ENCODE peak calls at places on chromosomes 11 and 22, in eight cellular contexts. C, E, M, S, J, T, P and A are unnamed samples.

GRCh38 chr11:24267015-24267414 is 229.8 kb upstream of the LUZP2 start:
- DNase-seq in M (no peak), T (no peak), E (no peak), J (no peak), C (no peak), S (no peak), P (no peak), A (no peak)

GRCh38 chr11:7690648-7691047 is 15.6 kb downstream of the OVCH2 start:
- DNase-seq in E (no peak), M (no peak), S (no peak), J (peak; percentile 50), C (no peak), P (no peak), T (no peak), A (no peak)

GRCh38 chr11:117509543-117509942 is 181.9 kb downstream of the CEP164 start:
- DNase-seq in T (no peak), E (no peak), S (no peak), P (no peak), C (no peak), M (no peak), J (no peak), A (no peak)

GRCh38 chr11:105975128-105975527 is 46.9 kb downstream of the MSANTD4 start:
- DNase-seq in T (no peak), E (no peak), C (no peak), M (no peak), S (no peak), J (no peak), P (no peak), A (no peak)

GRCh38 chr11:67439321-67440228 is 2.1 kb upstream of the PTPRCAP start:
- DNase-seq in T (no peak), C (peak; percentile 32), E (no peak), P (peak; percentile 62), J (no peak), M (peak; percentile 65), S (peak; percentile 52), A (peak; percentile 51)

GRCh38 chr11:13667245-13667644 is 1.2 kb upstream of the FAR1 start:
- DNase-seq in T (no peak), J (no peak), S (no peak), M (no peak), P (no peak), C (no peak), E (no peak), A (no peak)

GRCh38 chr11:22780914-22781593 is 48.5 kb downstream of the SVIP start:
- DNase-seq in S (no peak), P (no peak), C (no peak), T (no peak), M (no peak), J (no peak), E (no peak), A (no peak)

GRCh38 chr22:46564084-46564714 is 26.8 kb upstream of the CELSR1 start:
- DNase-seq in C (no peak), M (no peak), P (peak; percentile 71), S (no peak), E (no peak), T (no peak), J (no peak), A (no peak)

GRCh38 chr11:203945-204586 is 3.1 kb downstream of the BET1L start:
- DNase-seq in T (no peak), M (peak; percentile 16), P (no peak), J (no peak), C (no peak), S (peak; percentile 13), E (no peak), A (no peak)

GRCh38 chr11:36411202-36411640 is 98.9 kb downstream of the TRAF6 start:
- DNase-seq in E (peak; percentile 59), S (no peak), J (no peak), P (peak; percentile 22), M (peak; percentile 28), T (no peak), C (peak; percentile 43), A (no peak)

GRCh38 chr11:45163956-45164575 is 17.6 kb downstream of the PRDM11 start:
- DNase-seq in J (no peak), T (no peak), P (no peak), S (no peak), E (no peak), C (no peak), M (no peak), A (no peak)

GRCh38 chr22:40533712-40534378 is 102.7 kb downstream of the MRTFA start:
- DNase-seq in M (no peak), J (peak; percentile 40), T (no peak), P (peak; percentile 19), E (peak; percentile 16), C (peak; percentile 58), S (no peak), A (no peak)

GRCh38 chr22:38843201-38843715 is 570 bp downstream of the NPTXR start:
- DNase-seq in E (peak; percentile 60), M (peak; percentile 38), S (peak; percentile 68), P (peak; percentile 28), T (no peak), J (peak; percentile 92), C (peak; percentile 48), A (peak; percentile 56)

GRCh38 chr11:121109916-121110656 is 9.0 kb downstream of the TECTA start:
- DNase-seq in C (no peak), E (no peak), M (no peak), P (no peak), J (no peak), S (no peak), T (no peak), A (no peak)

GRCh38 chr22:40982482-40983385 is 31.6 kb downstream of the RBX1 start:
- DNase-seq in C (no peak), S (no peak), P (no peak), T (no peak), E (no peak), J (no peak), M (no peak), A (no peak)

GRCh38 chr11:96863520-96863919 is 473.7 kb downstream of the JRKL start:
- DNase-seq in C (no peak), M (no peak), J (no peak), P (no peak), S (no peak), E (no peak), T (no peak), A (peak; percentile 63)

GRCh38 chr11:59200421-59200746 is 12.3 kb downstream of the MPEG1 start:
- DNase-seq in S (no peak), C (no peak), M (no peak), J (no peak), E (no peak), P (no peak), T (no peak), A (no peak)

GRCh38 chr11:59204736-59205135 is 8.0 kb downstream of the MPEG1 start:
- DNase-seq in E (no peak), C (no peak), P (no peak), M (no peak), T (no peak), J (no peak), S (no peak), A (no peak)

GRCh38 chr11:59199546-59200420 is 12.9 kb downstream of the MPEG1 start:
- DNase-seq in T (no peak), J (no peak), M (no peak), E (no peak), S (no peak), P (no peak), C (no peak), A (no peak)

GRCh38 chr11:59197990-59198389 is 14.7 kb downstream of the MPEG1 start:
- DNase-seq in J (peak; percentile 78), S (peak; percentile 84), T (peak; percentile 71), M (peak; percentile 83), C (no peak), E (peak; percentile 76), P (no peak), A (peak; percentile 96)

GRCh38 chr11:59201376-59201775 is 11.4 kb downstream of the MPEG1 start:
- DNase-seq in T (no peak), J (no peak), C (no peak), P (no peak), M (no peak), S (no peak), E (no peak), A (no peak)
- TF ChIP-seq CTCF in T (no peak), J (peak; percentile 11), C (no peak), P (no peak), M (no peak), S (peak; percentile 11), E (no peak), A (no peak)

DNA sequence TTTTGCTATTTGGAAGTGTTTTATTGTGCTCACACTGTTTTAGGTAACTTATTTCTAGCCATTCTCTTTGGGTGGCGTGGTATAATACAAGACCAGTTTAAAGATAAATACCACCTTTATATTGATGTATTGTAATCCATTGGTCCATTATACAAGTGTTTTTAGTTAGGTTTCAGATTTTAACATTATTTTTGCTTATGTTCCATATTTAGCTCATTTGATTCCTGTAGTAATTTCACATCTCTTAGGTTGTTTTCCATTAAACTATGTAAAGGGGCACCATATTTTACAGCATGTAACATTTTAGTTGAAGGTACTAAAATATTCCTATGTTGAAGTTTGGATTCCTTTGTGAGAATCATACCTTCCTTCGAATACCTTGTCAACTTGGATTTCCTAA is 20.1 kb downstream of the EED start:
- DNase-seq in C (no peak), E (no peak), P (no peak), T (no peak), M (no peak), J (no peak), S (no peak), A (no peak)
- H3K36me3 ChIP-seq in C (peaks cover 7% of the 10 kb centered on the region), E (peaks cover 2% of the 10 kb centered on the region), P (peaks cover 6% of the 10 kb centered on the region), T (no peaks in the 10 kb centered on the region), M (peaks cover 57% of the 10 kb centered on the region), J (no peaks in the 10 kb centered on the region), S (no peaks in the 10 kb centered on the region), A (peaks cover 5% of the 10 kb centered on the region)

GRCh38 chr22:48635031-48635430 is 1192.6 kb downstream of the BRD1 start:
- DNase-seq in T (no peak), C (no peak), S (no peak), E (no peak), J (no peak), P (no peak), M (no peak), A (no peak)
- H3K4me1 ChIP-seq in T (peaks cover 16% of the 10 kb centered on the region), C (no peaks in the 10 kb centered on the region), S (no peaks in the 10 kb centered on the region), E (peaks cover 7% of the 10 kb centered on the region), J (no peaks in the 10 kb centered on the region), P (peaks cover 6% of the 10 kb centered on the region), M (no peaks in the 10 kb centered on the region), A (no peaks in the 10 kb centered on the region)

GRCh38 chr11:20388096-20389055 is 860 bp downstream of the PRMT3 start:
- DNase-seq in M (no peak), E (no peak), T (no peak), C (no peak), P (no peak), J (no peak), S (no peak), A (no peak)

DNA sequence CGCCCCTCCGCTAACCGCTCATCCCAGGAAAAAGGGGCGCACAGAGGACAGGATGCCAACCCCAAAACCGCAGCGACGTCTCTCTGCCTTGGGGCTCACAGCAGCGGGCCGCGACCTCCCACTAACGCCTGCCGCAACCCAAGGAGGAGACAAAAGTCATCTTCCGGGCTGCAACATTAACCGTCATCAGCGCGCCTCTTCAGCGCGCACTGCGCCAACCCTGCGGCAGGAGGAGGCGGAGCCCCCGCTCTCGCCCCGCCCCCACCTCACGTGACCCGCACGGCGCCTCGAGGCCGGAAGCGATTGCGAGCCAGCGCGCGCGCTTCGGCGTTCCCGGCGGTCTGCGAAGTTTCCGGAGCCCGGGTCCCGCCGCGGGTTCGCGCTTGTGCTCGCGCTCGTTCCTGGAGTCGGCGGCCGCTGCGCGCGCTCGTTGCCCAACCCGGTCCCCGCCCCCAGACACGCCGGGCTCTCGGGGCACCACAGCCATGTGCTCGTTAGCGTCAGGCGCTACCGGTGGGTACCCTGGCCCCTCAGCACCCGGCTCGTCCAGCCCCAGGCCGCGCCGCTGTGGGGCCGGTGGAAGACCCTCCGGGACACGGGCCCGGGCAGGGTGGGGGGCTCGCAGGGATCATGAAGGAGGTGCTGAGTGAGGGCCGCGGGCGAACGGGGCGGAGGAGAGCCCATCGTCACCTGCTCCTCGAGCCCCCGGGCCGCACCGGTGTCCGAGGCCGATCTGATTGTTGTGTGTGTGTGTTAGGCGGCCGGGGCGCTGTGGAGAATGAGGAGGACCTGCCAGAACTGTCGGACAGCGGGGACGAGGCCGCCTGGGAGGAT is at the start of gene PRMT3:
- DNase-seq in S (peak; percentile 96), C (peak; percentile 96), E (peak; percentile 95), J (peak; percentile 98), M (peak; percentile 97), T (peak; percentile 88), P (peak; percentile 97), A (peak; percentile 96)
- TF ChIP-seq CTCF in S (peak; percentile 99), C (no peak), E (peak; percentile 93), J (peak; percentile 100), M (peak; percentile 17), T (peak; percentile 98), P (no peak), A (peak; percentile 98)